ENCODE peak calls at places on chromosomes 2 and 18, in four cellular contexts. E, R, W and K are unnamed samples.

GRCh38 chr2:113716291-113716690 is 40.2 kb downstream of the SLC35F5 start:
- DNase-seq in E (no peak), R (peak), W (peak), K (peak)

GRCh38 chr2:70393881-70394280 is 92.0 kb upstream of the FAM136A start:
- DNase-seq in W (no peak), R (no peak), E (no peak), K (no peak)

GRCh38 chr2:61471905-61472805 is 1.3 kb upstream of the USP34 start:
- DNase-seq in W (peak), R (peak), E (peak), K (peak)

GRCh38 chr2:132599556-132599955 is 70.4 kb downstream of the LYPD1 start:
- DNase-seq in W (no peak), R (no peak), E (no peak), K (no peak)

GRCh38 chr18:21672868-21673267 is 31.7 kb downstream of the ABHD3 start:
- DNase-seq in W (peak), E (no peak), R (peak), K (no peak)

GRCh38 chr2:108911807-108912628 is 77.0 kb downstream of the EDAR start:
- DNase-seq in E (no peak), R (no peak), W (no peak), K (no peak)

GRCh38 chr2:64362562-64363026 is 91.4 kb upstream of the LGALSL start:
- DNase-seq in W (no peak), E (no peak), R (no peak), K (no peak)

GRCh38 chr18:38963943-38964660 is 1398.5 kb upstream of the CELF4 start:
- DNase-seq in W (no peak), E (no peak), R (no peak), K (no peak)

GRCh38 chr2:128584296-128584900 is 265.7 kb upstream of the HS6ST1 start:
- DNase-seq in W (peak), E (no peak), R (peak), K (peak)

GRCh38 chr2:234483568-234484251 is 13.2 kb downstream of the ARL4C start:
- DNase-seq in W (no peak), R (no peak), E (peak), K (no peak)

GRCh38 chr2:4882421-4882820 is 809.8 kb upstream of the SOX11 start:
- DNase-seq in E (no peak), W (peak), R (no peak), K (no peak)

GRCh38 chr2:174353004-174353403 is 18.2 kb downstream of the SP9 start:
- DNase-seq in R (no peak), W (no peak), E (no peak), K (no peak)

GRCh38 chr2:96866149-96866548 is 3.7 kb downstream of the SEMA4C start:
- DNase-seq in W (no peak), R (no peak), E (no peak), K (no peak)

GRCh38 chr2:71453404-71454220 is at the start of gene DYSF:
- DNase-seq in E (no peak), W (peak), R (peak), K (no peak)

GRCh38 chr2:27308359-27308875 is at the start of gene UCN:
- DNase-seq in R (peak), W (peak), E (no peak), K (peak)